ENCODE peak calls at places on chromosome 1, in seven cellular contexts. One of them, this sample, is unnamed.

GRCh38 chr1:209651148-209651547 is 1.1 kb downstream of the LAMB3 start:
- DNase-seq in activated T-helper 1 cell treated with anti-CD3 and anti-CD28 coated beads, Interleukin-2, amount 50 U/mL, for 16 hours: peak; percentile 24
- DNase-seq in iPS DF 19.7: no peak
- DNase-seq in Right ventricle myocardium superior: peak; percentile 81
- DNase-seq in AG08396: peak; percentile 80
- DNase-seq in T follicular helper cell: no peak
- DNase-seq in fibroblast of mammary gland: peak; percentile 82
- DNase-seq in this sample: peak; percentile 84

GRCh38 chr1:107326823-107327445 is 186.1 kb downstream of the NTNG1 start:
- DNase-seq in Right ventricle myocardium superior: no peak
- DNase-seq in activated T-helper 1 cell treated with anti-CD3 and anti-CD28 coated beads, Interleukin-2, amount 50 U/mL, for 16 hours: no peak
- DNase-seq in fibroblast of mammary gland: no peak
- DNase-seq in T follicular helper cell: no peak
- DNase-seq in AG08396: no peak
- DNase-seq in iPS DF 19.7: no peak
- DNase-seq in this sample: no peak

GRCh38 chr1:38613996-38614395 is 245.6 kb downstream of the RRAGC start:
- DNase-seq in AG08396: no peak
- DNase-seq in activated T-helper 1 cell treated with anti-CD3 and anti-CD28 coated beads, Interleukin-2, amount 50 U/mL, for 16 hours: no peak
- DNase-seq in iPS DF 19.7: no peak
- DNase-seq in T follicular helper cell: no peak
- DNase-seq in fibroblast of mammary gland: no peak
- DNase-seq in Right ventricle myocardium superior: peak; percentile 49
- DNase-seq in this sample: no peak

GRCh38 chr1:111705841-111706240 is 33.4 kb downstream of the INKA2 start:
- DNase-seq in AG08396: no peak
- DNase-seq in fibroblast of mammary gland: no peak
- DNase-seq in T follicular helper cell: no peak
- DNase-seq in Right ventricle myocardium superior: no peak
- DNase-seq in iPS DF 19.7: no peak
- DNase-seq in activated T-helper 1 cell treated with anti-CD3 and anti-CD28 coated beads, Interleukin-2, amount 50 U/mL, for 16 hours: no peak
- DNase-seq in this sample: no peak

GRCh38 chr1:64828829-64829228 is 84.0 kb downstream of the RAVER2 start:
- DNase-seq in Right ventricle myocardium superior: no peak
- DNase-seq in T follicular helper cell: no peak
- DNase-seq in fibroblast of mammary gland: no peak
- DNase-seq in AG08396: no peak
- DNase-seq in activated T-helper 1 cell treated with anti-CD3 and anti-CD28 coated beads, Interleukin-2, amount 50 U/mL, for 16 hours: no peak
- DNase-seq in iPS DF 19.7: no peak
- DNase-seq in this sample: no peak

GRCh38 chr1:30327370-30328099 is 395.9 kb downstream of the MATN1 start:
- DNase-seq in Right ventricle myocardium superior: no peak
- DNase-seq in fibroblast of mammary gland: no peak
- DNase-seq in AG08396: no peak
- DNase-seq in activated T-helper 1 cell treated with anti-CD3 and anti-CD28 coated beads, Interleukin-2, amount 50 U/mL, for 16 hours: no peak
- DNase-seq in iPS DF 19.7: no peak
- DNase-seq in T follicular helper cell: no peak
- DNase-seq in this sample: no peak

GRCh38 chr1:6350416-6351088 is 43.0 kb downstream of the ACOT7 start:
- DNase-seq in T follicular helper cell: no peak
- DNase-seq in fibroblast of mammary gland: no peak
- DNase-seq in Right ventricle myocardium superior: peak; percentile 88
- DNase-seq in AG08396: no peak
- DNase-seq in activated T-helper 1 cell treated with anti-CD3 and anti-CD28 coated beads, Interleukin-2, amount 50 U/mL, for 16 hours: no peak
- DNase-seq in iPS DF 19.7: no peak
- DNase-seq in this sample: peak; percentile 71

GRCh38 chr1:85262985-85263384 is 3.5 kb upstream of the C1orf52 start:
- DNase-seq in T follicular helper cell: no peak
- DNase-seq in iPS DF 19.7: no peak
- DNase-seq in fibroblast of mammary gland: no peak
- DNase-seq in activated T-helper 1 cell treated with anti-CD3 and anti-CD28 coated beads, Interleukin-2, amount 50 U/mL, for 16 hours: no peak
- DNase-seq in Right ventricle myocardium superior: no peak
- DNase-seq in AG08396: no peak
- DNase-seq in this sample: no peak

GRCh38 chr1:198101716-198102453 is 54.9 kb upstream of the NEK7 start:
- DNase-seq in iPS DF 19.7: no peak
- DNase-seq in Right ventricle myocardium superior: no peak
- DNase-seq in fibroblast of mammary gland: no peak
- DNase-seq in T follicular helper cell: no peak
- DNase-seq in AG08396: no peak
- DNase-seq in activated T-helper 1 cell treated with anti-CD3 and anti-CD28 coated beads, Interleukin-2, amount 50 U/mL, for 16 hours: no peak
- DNase-seq in this sample: no peak

GRCh38 chr1:7278045-7278444 is 492.8 kb downstream of the CAMTA1 start:
- DNase-seq in fibroblast of mammary gland: no peak
- DNase-seq in activated T-helper 1 cell treated with anti-CD3 and anti-CD28 coated beads, Interleukin-2, amount 50 U/mL, for 16 hours: no peak
- DNase-seq in T follicular helper cell: no peak
- DNase-seq in Right ventricle myocardium superior: no peak
- DNase-seq in AG08396: no peak
- DNase-seq in iPS DF 19.7: no peak
- DNase-seq in this sample: no peak

GRCh38 chr1:234621657-234622335 is 11.8 kb upstream of the IRF2BP2 start:
- DNase-seq in T follicular helper cell: no peak
- DNase-seq in AG08396: no peak
- DNase-seq in Right ventricle myocardium superior: no peak
- DNase-seq in fibroblast of mammary gland: peak; percentile 96
- DNase-seq in activated T-helper 1 cell treated with anti-CD3 and anti-CD28 coated beads, Interleukin-2, amount 50 U/mL, for 16 hours: no peak
- DNase-seq in iPS DF 19.7: no peak
- DNase-seq in this sample: no peak

GRCh38 chr1:6757719-6758435 is 27.4 kb upstream of the CAMTA1 start:
- DNase-seq in activated T-helper 1 cell treated with anti-CD3 and anti-CD28 coated beads, Interleukin-2, amount 50 U/mL, for 16 hours: no peak
- DNase-seq in Right ventricle myocardium superior: no peak
- DNase-seq in AG08396: no peak
- DNase-seq in fibroblast of mammary gland: peak; percentile 33
- DNase-seq in T follicular helper cell: no peak
- DNase-seq in iPS DF 19.7: no peak
- DNase-seq in this sample: no peak

GRCh38 chr1:203440780-203441179 is 34.8 kb upstream of the PRELP start:
- DNase-seq in T follicular helper cell: no peak
- DNase-seq in AG08396: peak; percentile 79
- DNase-seq in Right ventricle myocardium superior: peak; percentile 85
- DNase-seq in activated T-helper 1 cell treated with anti-CD3 and anti-CD28 coated beads, Interleukin-2, amount 50 U/mL, for 16 hours: no peak
- DNase-seq in iPS DF 19.7: no peak
- DNase-seq in fibroblast of mammary gland: peak; percentile 58
- DNase-seq in this sample: peak; percentile 78

GRCh38 chr1:43067856-43068751 is 104.0 kb downstream of the EBNA1BP2 start:
- DNase-seq in AG08396: no peak
- DNase-seq in fibroblast of mammary gland: no peak
- DNase-seq in Right ventricle myocardium superior: no peak
- DNase-seq in T follicular helper cell: no peak
- DNase-seq in activated T-helper 1 cell treated with anti-CD3 and anti-CD28 coated beads, Interleukin-2, amount 50 U/mL, for 16 hours: no peak
- DNase-seq in iPS DF 19.7: no peak
- DNase-seq in this sample: no peak

GRCh38 chr1:215932558-215932957 is 365.5 kb downstream of the KCTD3 start:
- DNase-seq in T follicular helper cell: no peak
- DNase-seq in iPS DF 19.7: no peak
- DNase-seq in activated T-helper 1 cell treated with anti-CD3 and anti-CD28 coated beads, Interleukin-2, amount 50 U/mL, for 16 hours: no peak
- DNase-seq in AG08396: no peak
- DNase-seq in fibroblast of mammary gland: no peak
- DNase-seq in Right ventricle myocardium superior: no peak
- DNase-seq in this sample: no peak

This sample was measured in left cardiac atrium.